ENCODE peak calls at places on chromosome 9, in four cellular contexts. I is stimulated activated CD8-positive, alpha-beta memory T cell treated with anti-CD3 and anti-CD28 coated beads, Interleukin-4, amount 100 ng/mL, for 48 hours; Y is sciatic nerve; J is CD8-positive, alpha-beta memory T cell. L is an unnamed sample.

GRCh38 chr9:34379334-34380033 is 2.8 kb upstream of the MYORG start:
- DNase-seq in Y (peak; percentile 93), I (peak; percentile 94), J (peak; percentile 82), L (peak; percentile 91)

GRCh38 chr9:137486141-137486490 is 27.0 kb upstream of the NSMF start:
- DNase-seq in I (no peak), J (no peak), Y (no peak), L (no peak)

GRCh38 chr9:38024036-38024681 is 44.9 kb downstream of the SHB start:
- DNase-seq in J (no peak), Y (peak; percentile 66), I (no peak), L (no peak)

GRCh38 chr9:129183495-129184308 is 5.6 kb upstream of the IER5L start:
- DNase-seq in I (no peak), J (no peak), Y (no peak), L (no peak)

GRCh38 chr9:133979921-133980863 is 11.9 kb downstream of the VAV2 start:
- DNase-seq in J (no peak), Y (no peak), I (no peak), L (no peak)

GRCh38 chr9:92965759-92966517 is 18.6 kb downstream of the FGD3 start:
- DNase-seq in I (peak; percentile 40), J (no peak), Y (no peak), L (peak; percentile 31)

GRCh38 chr9:124078641-124079040 is 67.1 kb downstream of the LHX2 start:
- DNase-seq in J (no peak), I (no peak), Y (no peak), L (no peak)

GRCh38 chr9:111582888-111583287 is 16.6 kb downstream of the PTGR1 start:
- DNase-seq in J (no peak), Y (no peak), I (no peak), L (no peak)

GRCh38 chr9:33676746-33677505 is 118.4 kb upstream of the PRSS3 start:
- DNase-seq in I (peak; percentile 51), Y (peak; percentile 57), J (no peak), L (no peak)

GRCh38 chr9:78566948-78567675 is 270.2 kb downstream of the PSAT1 start:
- DNase-seq in Y (no peak), J (no peak), I (no peak), L (no peak)

GRCh38 chr9:101738566-101739183 is at the start of gene GRIN3A:
- DNase-seq in Y (no peak), J (no peak), I (no peak), L (no peak)

GRCh38 chr9:84668204-84669007 is 1.1 kb upstream of the NTRK2 start:
- DNase-seq in J (no peak), I (peak; percentile 71), Y (peak; percentile 89), L (peak; percentile 68)

GRCh38 chr9:6944896-6945295 is 187.1 kb downstream of the KDM4C start:
- DNase-seq in J (no peak), Y (no peak), I (no peak), L (no peak)

GRCh38 chr9:68975644-68976043 is 38.3 kb downstream of the PRKACG start:
- DNase-seq in I (no peak), J (no peak), Y (no peak), L (no peak)

GRCh38 chr9:116574027-116574679 is 113.0 kb upstream of the TRIM32 start:
- DNase-seq in I (no peak), Y (no peak), J (no peak), L (no peak)

GRCh38 chr9:24071736-24072135 is 245.7 kb upstream of the ELAVL2 start:
- DNase-seq in J (no peak), I (no peak), Y (no peak), L (no peak)

GRCh38 chr9:128026255-128027165 is 40.6 kb downstream of the NAIF1 start:
- DNase-seq in J (peak; percentile 76), Y (no peak), I (peak; percentile 70), L (no peak)

GRCh38 chr9:118222375-118222774 is 518.2 kb downstream of the TLR4 start:
- DNase-seq in Y (no peak), I (no peak), J (no peak), L (no peak)

GRCh38 chr9:2281031-2281802 is 266.1 kb downstream of the SMARCA2 start:
- DNase-seq in Y (no peak), J (no peak), I (no peak), L (no peak)